ENCODE peak calls at places on chromosomes 11 and 22, in six cellular contexts. One of them, this sample, is unnamed.

GRCh38 chr22:23248583-23248982 is 68.3 kb downstream of the BCR start:
- DNase-seq in RWPE1: peak
- DNase-seq in lung: peak
- DNase-seq in fibroblast of mammary gland: peak
- DNase-seq in adrenal gland: no peak
- DNase-seq in HL-60: no peak
- DNase-seq in this sample: no peak

GRCh38 chr11:79419120-79419519 is 21.7 kb downstream of the TENM4 start:
- DNase-seq in lung: no peak
- DNase-seq in fibroblast of mammary gland: peak
- DNase-seq in RWPE1: peak
- DNase-seq in HL-60: no peak
- DNase-seq in adrenal gland: peak
- DNase-seq in this sample: no peak

GRCh38 chr22:19898831-19899567 is 42.6 kb upstream of the COMT start:
- DNase-seq in adrenal gland: no peak
- DNase-seq in fibroblast of mammary gland: no peak
- DNase-seq in HL-60: no peak
- DNase-seq in RWPE1: no peak
- DNase-seq in lung: no peak
- DNase-seq in this sample: no peak

GRCh38 chr11:63880031-63880841 is 36.7 kb downstream of the RCOR2 start:
- DNase-seq in HL-60: no peak
- DNase-seq in fibroblast of mammary gland: peak
- DNase-seq in RWPE1: peak
- DNase-seq in adrenal gland: peak
- DNase-seq in lung: no peak
- DNase-seq in this sample: no peak

GRCh38 chr22:42635531-42635930 is 4.9 kb downstream of the ATP5MGL start:
- DNase-seq in HL-60: no peak
- DNase-seq in adrenal gland: peak
- DNase-seq in lung: peak
- DNase-seq in fibroblast of mammary gland: peak
- DNase-seq in RWPE1: peak
- DNase-seq in this sample: no peak

GRCh38 chr22:49787861-49788260 is 39.8 kb downstream of the BRD1 start:
- DNase-seq in RWPE1: no peak
- DNase-seq in HL-60: no peak
- DNase-seq in lung: no peak
- DNase-seq in fibroblast of mammary gland: no peak
- DNase-seq in adrenal gland: no peak
- DNase-seq in this sample: no peak

GRCh38 chr11:19766810-19767209 is 54.2 kb downstream of the NAV2 start:
- DNase-seq in fibroblast of mammary gland: peak
- DNase-seq in lung: no peak
- DNase-seq in HL-60: no peak
- DNase-seq in adrenal gland: no peak
- DNase-seq in RWPE1: peak
- DNase-seq in this sample: no peak

GRCh38 chr22:39563571-39564428 is 6.8 kb upstream of the CACNA1I start:
- DNase-seq in fibroblast of mammary gland: no peak
- DNase-seq in HL-60: no peak
- DNase-seq in adrenal gland: no peak
- DNase-seq in RWPE1: no peak
- DNase-seq in lung: no peak
- DNase-seq in this sample: no peak

GRCh38 chr11:33399421-33399820 is 142.2 kb downstream of the HIPK3 start:
- DNase-seq in HL-60: no peak
- DNase-seq in fibroblast of mammary gland: no peak
- DNase-seq in lung: no peak
- DNase-seq in RWPE1: no peak
- DNase-seq in adrenal gland: no peak
- DNase-seq in this sample: no peak

GRCh38 chr11:126182787-126183445 is 28.5 kb downstream of the RPUSD4 start:
- DNase-seq in lung: no peak
- DNase-seq in RWPE1: no peak
- DNase-seq in HL-60: no peak
- DNase-seq in adrenal gland: no peak
- DNase-seq in fibroblast of mammary gland: no peak
- DNase-seq in this sample: no peak

GRCh38 chr11:79043726-79044125 is 397.1 kb downstream of the TENM4 start:
- DNase-seq in fibroblast of mammary gland: no peak
- DNase-seq in RWPE1: no peak
- DNase-seq in adrenal gland: no peak
- DNase-seq in HL-60: no peak
- DNase-seq in lung: no peak
- DNase-seq in this sample: no peak

GRCh38 chr11:16356751-16357365 is 512 bp upstream of the SOX6 start:
- DNase-seq in HL-60: no peak
- DNase-seq in fibroblast of mammary gland: no peak
- DNase-seq in lung: no peak
- DNase-seq in RWPE1: no peak
- DNase-seq in adrenal gland: no peak
- DNase-seq in this sample: no peak

GRCh38 chr11:60924110-60924905 is at the start of gene TMEM132A:
- DNase-seq in adrenal gland: peak
- DNase-seq in fibroblast of mammary gland: peak
- DNase-seq in lung: peak
- DNase-seq in HL-60: no peak
- DNase-seq in RWPE1: peak
- DNase-seq in this sample: peak

GRCh38 chr11:43547900-43548381 is 132.6 kb upstream of the HSD17B12 start:
- DNase-seq in fibroblast of mammary gland: peak
- DNase-seq in adrenal gland: peak
- DNase-seq in HL-60: no peak
- DNase-seq in RWPE1: peak
- DNase-seq in lung: no peak
- DNase-seq in this sample: no peak

GRCh38 chr11:122330466-122330865 is 214.5 kb upstream of the BLID start:
- DNase-seq in HL-60: no peak
- DNase-seq in adrenal gland: no peak
- DNase-seq in lung: no peak
- DNase-seq in fibroblast of mammary gland: no peak
- DNase-seq in RWPE1: no peak
- DNase-seq in this sample: no peak

GRCh38 chr11:133597236-133597635 is 64.9 kb upstream of the OPCML start:
- DNase-seq in fibroblast of mammary gland: no peak
- DNase-seq in RWPE1: no peak
- DNase-seq in adrenal gland: no peak
- DNase-seq in lung: no peak
- DNase-seq in HL-60: no peak
- DNase-seq in this sample: no peak

GRCh38 chr11:55707029-55707428 is 45.0 kb downstream of the OR4C6 start:
- DNase-seq in HL-60: no peak
- DNase-seq in RWPE1: peak
- DNase-seq in adrenal gland: no peak
- DNase-seq in lung: no peak
- DNase-seq in fibroblast of mammary gland: peak
- DNase-seq in this sample: no peak

GRCh38 chr11:33633251-33634003 is 67.2 kb downstream of the C11orf91 start:
- DNase-seq in adrenal gland: peak
- DNase-seq in RWPE1: peak
- DNase-seq in fibroblast of mammary gland: peak
- DNase-seq in HL-60: no peak
- DNase-seq in lung: no peak
- DNase-seq in this sample: no peak

GRCh38 chr11:117621226-117621625 is 175.8 kb downstream of the DSCAML1 start:
- DNase-seq in HL-60: no peak
- DNase-seq in adrenal gland: no peak
- DNase-seq in fibroblast of mammary gland: peak
- DNase-seq in RWPE1: no peak
- DNase-seq in lung: no peak
- DNase-seq in this sample: no peak

GRCh38 chr22:39308614-39309363 is 10.6 kb downstream of the RPL3 start:
- DNase-seq in fibroblast of mammary gland: peak
- DNase-seq in adrenal gland: peak
- DNase-seq in RWPE1: peak
- DNase-seq in HL-60: peak
- DNase-seq in lung: peak
- DNase-seq in this sample: no peak

GRCh38 chr11:85809191-85809590 is 1.8 kb downstream of the SYTL2 start:
- DNase-seq in RWPE1: no peak
- DNase-seq in fibroblast of mammary gland: no peak
- DNase-seq in lung: no peak
- DNase-seq in adrenal gland: no peak
- DNase-seq in HL-60: no peak
- DNase-seq in this sample: no peak

GRCh38 chr11:76747428-76747979 is 35.7 kb upstream of the TSKU start:
- DNase-seq in adrenal gland: no peak
- DNase-seq in fibroblast of mammary gland: no peak
- DNase-seq in HL-60: no peak
- DNase-seq in RWPE1: no peak
- DNase-seq in lung: no peak
- DNase-seq in this sample: no peak

GRCh38 chr11:2884424-2884815 is 1.2 kb downstream of the CDKN1C start:
- DNase-seq in fibroblast of mammary gland: no peak
- DNase-seq in lung: no peak
- DNase-seq in RWPE1: no peak
- DNase-seq in adrenal gland: no peak
- DNase-seq in HL-60: no peak
- DNase-seq in this sample: no peak

GRCh38 chr11:80163011-80163410 is 722.2 kb upstream of the TENM4 start:
- DNase-seq in RWPE1: peak
- DNase-seq in adrenal gland: no peak
- DNase-seq in HL-60: no peak
- DNase-seq in lung: no peak
- DNase-seq in fibroblast of mammary gland: no peak
- DNase-seq in this sample: no peak

GRCh38 chr22:27090595-27090994 is 433.2 kb downstream of the MIAT start:
- DNase-seq in lung: no peak
- DNase-seq in fibroblast of mammary gland: no peak
- DNase-seq in RWPE1: no peak
- DNase-seq in adrenal gland: no peak
- DNase-seq in HL-60: no peak
- DNase-seq in this sample: no peak

GRCh38 chr11:36012410-36012809 is 68.5 kb downstream of the LDLRAD3 start:
- DNase-seq in adrenal gland: peak
- DNase-seq in RWPE1: peak
- DNase-seq in fibroblast of mammary gland: peak
- DNase-seq in HL-60: no peak
- DNase-seq in lung: no peak
- DNase-seq in this sample: no peak

GRCh38 chr11:12077535-12078280 is 32.7 kb upstream of the MICAL2 start:
- DNase-seq in adrenal gland: no peak
- DNase-seq in RWPE1: no peak
- DNase-seq in lung: no peak
- DNase-seq in HL-60: no peak
- DNase-seq in fibroblast of mammary gland: peak
- DNase-seq in this sample: no peak

GRCh38 chr11:132226522-132226921 is 856.1 kb downstream of the NTM start:
- DNase-seq in adrenal gland: no peak
- DNase-seq in HL-60: no peak
- DNase-seq in fibroblast of mammary gland: no peak
- DNase-seq in RWPE1: no peak
- DNase-seq in lung: no peak
- DNase-seq in this sample: no peak

GRCh38 chr11:68043029-68043348 is 4.2 kb downstream of the TCIRG1 start:
- DNase-seq in RWPE1: no peak
- DNase-seq in HL-60: no peak
- DNase-seq in adrenal gland: peak
- DNase-seq in fibroblast of mammary gland: no peak
- DNase-seq in lung: no peak
- DNase-seq in this sample: no peak

DNA sequence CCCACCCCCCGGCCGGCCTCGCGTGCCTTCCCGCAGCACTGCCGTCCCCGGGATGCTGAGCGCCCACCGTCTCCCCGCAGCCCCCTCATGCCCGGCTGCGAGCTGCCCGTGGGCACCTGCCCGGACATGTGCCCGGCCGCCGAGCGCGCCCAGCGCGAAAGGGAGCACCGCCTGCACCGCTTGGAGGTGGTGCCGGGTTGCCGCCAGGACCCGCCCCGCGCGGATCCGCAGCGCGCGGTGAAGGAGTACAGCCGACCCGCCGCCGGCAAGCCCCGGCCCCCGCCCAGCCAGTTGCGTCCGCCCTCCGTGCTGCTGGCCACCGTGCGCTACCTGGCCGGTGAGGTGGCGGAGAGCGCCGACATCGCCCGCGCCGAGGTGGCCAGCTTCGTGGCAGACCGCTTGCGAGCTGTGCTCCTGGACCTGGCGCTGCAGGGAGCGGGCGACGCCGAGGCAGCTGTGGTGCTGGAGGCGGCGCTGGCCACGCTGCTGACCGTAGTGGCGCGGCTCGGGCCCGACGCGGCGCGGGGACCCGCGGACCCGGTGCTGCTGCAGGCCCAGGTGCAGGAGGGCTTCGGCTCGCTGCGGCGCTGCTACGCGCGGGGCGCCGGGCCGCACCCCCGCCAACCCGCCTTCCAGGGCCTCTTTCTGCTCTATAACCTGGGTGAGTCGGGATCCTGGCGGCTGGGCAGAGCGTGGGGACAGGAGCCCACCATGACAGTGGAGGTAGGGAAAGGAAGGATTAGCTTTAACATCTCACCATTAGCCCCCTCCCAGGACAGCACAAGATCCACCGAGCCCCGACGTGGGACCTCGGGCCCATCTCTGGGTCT is at the start of gene SAC3D1:
- DNase-seq in fibroblast of mammary gland: peak
- DNase-seq in HL-60: no peak
- DNase-seq in RWPE1: no peak
- DNase-seq in adrenal gland: peak
- DNase-seq in lung: no peak
- DNase-seq in this sample: no peak
- TF ChIP-seq CTCF in fibroblast of mammary gland: no peak
- TF ChIP-seq CTCF in HL-60: no peak
- TF ChIP-seq CTCF in RWPE1: no peak
- TF ChIP-seq CTCF in adrenal gland: no peak
- TF ChIP-seq CTCF in lung: no peak
- TF ChIP-seq CTCF in this sample: no peak

GRCh38 chr22:37498289-37498909 is 12.2 kb upstream of the MFNG start:
- DNase-seq in RWPE1: no peak
- DNase-seq in HL-60: no peak
- DNase-seq in adrenal gland: no peak
- DNase-seq in fibroblast of mammary gland: no peak
- DNase-seq in lung: no peak
- DNase-seq in this sample: peak
- TF ChIP-seq CTCF in RWPE1: no peak
- TF ChIP-seq CTCF in HL-60: peak
- TF ChIP-seq CTCF in adrenal gland: peak
- TF ChIP-seq CTCF in fibroblast of mammary gland: no peak
- TF ChIP-seq CTCF in lung: peak
- TF ChIP-seq CTCF in this sample: peak

GRCh38 chr11:17563248-17563647 is 16.2 kb downstream of the OTOG start:
- DNase-seq in adrenal gland: no peak
- DNase-seq in RWPE1: peak
- DNase-seq in HL-60: no peak
- DNase-seq in fibroblast of mammary gland: no peak
- DNase-seq in lung: no peak
- DNase-seq in this sample: peak
- TF ChIP-seq CTCF in adrenal gland: no peak
- TF ChIP-seq CTCF in RWPE1: no peak
- TF ChIP-seq CTCF in HL-60: no peak
- TF ChIP-seq CTCF in fibroblast of mammary gland: no peak
- TF ChIP-seq CTCF in lung: no peak
- TF ChIP-seq CTCF in this sample: no peak

DNA sequence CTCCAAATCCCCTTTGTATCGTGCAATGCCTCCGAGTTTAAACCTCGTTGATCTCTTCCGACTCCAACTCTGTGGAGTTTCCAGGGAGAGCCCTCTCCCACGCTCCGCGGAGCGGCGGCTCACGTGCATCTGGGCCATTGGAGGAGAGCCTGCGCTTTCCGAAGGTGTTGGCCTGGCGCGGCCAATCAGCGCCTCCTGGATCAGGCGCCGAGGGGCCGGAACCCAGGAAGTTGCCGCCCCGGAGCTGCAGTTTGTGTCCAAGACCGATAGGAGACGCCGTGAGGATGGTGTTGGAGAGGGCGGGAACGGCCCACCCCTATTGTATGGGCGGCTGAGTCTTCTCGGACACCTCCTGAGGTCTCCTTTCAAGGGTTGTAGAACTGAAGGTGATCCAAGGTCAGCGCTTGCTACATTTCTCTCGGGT is 1.6 kb downstream of the ADAMTS15 start:
- DNase-seq in HL-60: no peak
- DNase-seq in fibroblast of mammary gland: peak
- DNase-seq in RWPE1: no peak
- DNase-seq in adrenal gland: peak
- DNase-seq in lung: peak
- DNase-seq in this sample: no peak
- TF ChIP-seq CTCF in HL-60: no peak
- TF ChIP-seq CTCF in fibroblast of mammary gland: peak
- TF ChIP-seq CTCF in RWPE1: no peak
- TF ChIP-seq CTCF in adrenal gland: peak
- TF ChIP-seq CTCF in lung: no peak
- TF ChIP-seq CTCF in this sample: peak